ENCODE peak calls at places on chromosome 1, in six cellular contexts. One of them, this sample, is unnamed.

GRCh38 chr1:9700340-9700739 is 48.8 kb downstream of the PIK3CD start:
- DNase-seq in activated gamma-delta T cell treated with Interleukin-2 at 50 U/mL for 16 hours: no peak
- DNase-seq in K562: no peak
- DNase-seq in WTC11: no peak
- DNase-seq in hippocampal formation: no peak
- DNase-seq in thoracic aorta: no peak
- DNase-seq in this sample: no peak

GRCh38 chr1:9717193-9718005 is 65.9 kb downstream of the PIK3CD start:
- DNase-seq in activated gamma-delta T cell treated with Interleukin-2 at 50 U/mL for 16 hours: peak
- DNase-seq in K562: peak
- DNase-seq in WTC11: peak
- DNase-seq in hippocampal formation: peak
- DNase-seq in thoracic aorta: no peak
- DNase-seq in this sample: peak

GRCh38 chr1:185035258-185035657 is 10.1 kb upstream of the RNF2 start:
- DNase-seq in activated gamma-delta T cell treated with Interleukin-2 at 50 U/mL for 16 hours: no peak
- DNase-seq in K562: no peak
- DNase-seq in WTC11: no peak
- DNase-seq in hippocampal formation: no peak
- DNase-seq in thoracic aorta: no peak
- DNase-seq in this sample: no peak

GRCh38 chr1:161763522-161764098 is 2.5 kb upstream of the ATF6 start:
- DNase-seq in activated gamma-delta T cell treated with Interleukin-2 at 50 U/mL for 16 hours: peak
- DNase-seq in K562: peak
- DNase-seq in WTC11: no peak
- DNase-seq in hippocampal formation: no peak
- DNase-seq in thoracic aorta: no peak
- DNase-seq in this sample: no peak

GRCh38 chr1:204340137-204340536 is 19.6 kb downstream of the PLEKHA6 start:
- DNase-seq in activated gamma-delta T cell treated with Interleukin-2 at 50 U/mL for 16 hours: no peak
- DNase-seq in K562: no peak
- DNase-seq in WTC11: no peak
- DNase-seq in hippocampal formation: no peak
- DNase-seq in thoracic aorta: no peak
- DNase-seq in this sample: no peak

GRCh38 chr1:153415850-153416570 is at the start of gene S100A7A:
- DNase-seq in activated gamma-delta T cell treated with Interleukin-2 at 50 U/mL for 16 hours: no peak
- DNase-seq in K562: no peak
- DNase-seq in WTC11: no peak
- DNase-seq in hippocampal formation: no peak
- DNase-seq in thoracic aorta: no peak
- DNase-seq in this sample: no peak

GRCh38 chr1:109218516-109218915 is 4.8 kb downstream of the SARS1 start:
- DNase-seq in activated gamma-delta T cell treated with Interleukin-2 at 50 U/mL for 16 hours: no peak
- DNase-seq in K562: peak
- DNase-seq in WTC11: no peak
- DNase-seq in hippocampal formation: no peak
- DNase-seq in thoracic aorta: no peak
- DNase-seq in this sample: no peak

GRCh38 chr1:119462964-119463363 is 44.0 kb upstream of the HSD3B1 start:
- DNase-seq in activated gamma-delta T cell treated with Interleukin-2 at 50 U/mL for 16 hours: no peak
- DNase-seq in K562: no peak
- DNase-seq in WTC11: no peak
- DNase-seq in hippocampal formation: no peak
- DNase-seq in thoracic aorta: no peak
- DNase-seq in this sample: no peak

GRCh38 chr1:58854576-58854975 is 70.7 kb upstream of the JUN start:
- DNase-seq in activated gamma-delta T cell treated with Interleukin-2 at 50 U/mL for 16 hours: no peak
- DNase-seq in K562: no peak
- DNase-seq in WTC11: no peak
- DNase-seq in hippocampal formation: no peak
- DNase-seq in thoracic aorta: no peak
- DNase-seq in this sample: no peak

GRCh38 chr1:44294588-44295007 is 60.5 kb downstream of the ERI3 start:
- DNase-seq in activated gamma-delta T cell treated with Interleukin-2 at 50 U/mL for 16 hours: no peak
- DNase-seq in K562: peak
- DNase-seq in WTC11: peak
- DNase-seq in hippocampal formation: peak
- DNase-seq in thoracic aorta: no peak
- DNase-seq in this sample: no peak

GRCh38 chr1:41670558-41670957 is 186.1 kb upstream of the EDN2 start:
- DNase-seq in activated gamma-delta T cell treated with Interleukin-2 at 50 U/mL for 16 hours: no peak
- DNase-seq in K562: no peak
- DNase-seq in WTC11: no peak
- DNase-seq in hippocampal formation: no peak
- DNase-seq in thoracic aorta: no peak
- DNase-seq in this sample: no peak

GRCh38 chr1:17122449-17123194 is 3.4 kb upstream of the PADI2 start:
- DNase-seq in activated gamma-delta T cell treated with Interleukin-2 at 50 U/mL for 16 hours: no peak
- DNase-seq in K562: no peak
- DNase-seq in WTC11: no peak
- DNase-seq in hippocampal formation: no peak
- DNase-seq in thoracic aorta: no peak
- DNase-seq in this sample: no peak

GRCh38 chr1:166165661-166166399 is 971 bp downstream of the FAM78B start:
- DNase-seq in activated gamma-delta T cell treated with Interleukin-2 at 50 U/mL for 16 hours: no peak
- DNase-seq in K562: no peak
- DNase-seq in WTC11: peak
- DNase-seq in hippocampal formation: no peak
- DNase-seq in thoracic aorta: no peak
- DNase-seq in this sample: no peak

GRCh38 chr1:46278807-46279206 is 24.6 kb downstream of the LRRC41 start:
- DNase-seq in activated gamma-delta T cell treated with Interleukin-2 at 50 U/mL for 16 hours: no peak
- DNase-seq in K562: no peak
- DNase-seq in WTC11: no peak
- DNase-seq in hippocampal formation: no peak
- DNase-seq in thoracic aorta: no peak
- DNase-seq in this sample: no peak

GRCh38 chr1:119475866-119476439 is 31.1 kb upstream of the HSD3B1 start:
- DNase-seq in activated gamma-delta T cell treated with Interleukin-2 at 50 U/mL for 16 hours: no peak
- DNase-seq in K562: peak
- DNase-seq in WTC11: peak
- DNase-seq in hippocampal formation: peak
- DNase-seq in thoracic aorta: no peak
- DNase-seq in this sample: no peak

GRCh38 chr1:154405762-154406571 is 824 bp downstream of the IL6R start:
- DNase-seq in activated gamma-delta T cell treated with Interleukin-2 at 50 U/mL for 16 hours: no peak
- DNase-seq in K562: peak
- DNase-seq in WTC11: peak
- DNase-seq in hippocampal formation: peak
- DNase-seq in thoracic aorta: peak
- DNase-seq in this sample: peak

GRCh38 chr1:153990468-153991150 is at the start of gene RPS27:
- DNase-seq in activated gamma-delta T cell treated with Interleukin-2 at 50 U/mL for 16 hours: peak
- DNase-seq in K562: peak
- DNase-seq in WTC11: peak
- DNase-seq in hippocampal formation: peak
- DNase-seq in thoracic aorta: peak
- DNase-seq in this sample: peak

GRCh38 chr1:9028921-9029715 is 2.9 kb upstream of the SLC2A7 start:
- DNase-seq in activated gamma-delta T cell treated with Interleukin-2 at 50 U/mL for 16 hours: no peak
- DNase-seq in K562: no peak
- DNase-seq in WTC11: no peak
- DNase-seq in hippocampal formation: no peak
- DNase-seq in thoracic aorta: no peak
- DNase-seq in this sample: no peak

GRCh38 chr1:11735531-11735853 is 444 bp upstream of the AGTRAP start:
- DNase-seq in activated gamma-delta T cell treated with Interleukin-2 at 50 U/mL for 16 hours: no peak
- DNase-seq in K562: no peak
- DNase-seq in WTC11: no peak
- DNase-seq in hippocampal formation: no peak
- DNase-seq in thoracic aorta: no peak
- DNase-seq in this sample: no peak

GRCh38 chr1:116404699-116405098 is 31.7 kb downstream of the ATP1A1 start:
- DNase-seq in activated gamma-delta T cell treated with Interleukin-2 at 50 U/mL for 16 hours: no peak
- DNase-seq in K562: no peak
- DNase-seq in WTC11: no peak
- DNase-seq in hippocampal formation: no peak
- DNase-seq in thoracic aorta: no peak
- DNase-seq in this sample: no peak

GRCh38 chr1:172906778-172907592 is 143.8 kb downstream of the TNFSF18 start:
- DNase-seq in activated gamma-delta T cell treated with Interleukin-2 at 50 U/mL for 16 hours: no peak
- DNase-seq in K562: peak
- DNase-seq in WTC11: no peak
- DNase-seq in hippocampal formation: no peak
- DNase-seq in thoracic aorta: no peak
- DNase-seq in this sample: no peak

GRCh38 chr1:4724695-4725250 is 70.4 kb downstream of the AJAP1 start:
- DNase-seq in activated gamma-delta T cell treated with Interleukin-2 at 50 U/mL for 16 hours: no peak
- DNase-seq in K562: no peak
- DNase-seq in WTC11: no peak
- DNase-seq in hippocampal formation: no peak
- DNase-seq in thoracic aorta: no peak
- DNase-seq in this sample: no peak

GRCh38 chr1:14017531-14017961 is 317.6 kb downstream of the PRDM2 start:
- DNase-seq in activated gamma-delta T cell treated with Interleukin-2 at 50 U/mL for 16 hours: no peak
- DNase-seq in K562: no peak
- DNase-seq in WTC11: no peak
- DNase-seq in hippocampal formation: peak
- DNase-seq in thoracic aorta: no peak
- DNase-seq in this sample: no peak

GRCh38 chr1:174364996-174365760 is 82.6 kb upstream of the GPR52 start:
- DNase-seq in activated gamma-delta T cell treated with Interleukin-2 at 50 U/mL for 16 hours: no peak
- DNase-seq in K562: no peak
- DNase-seq in WTC11: no peak
- DNase-seq in hippocampal formation: peak
- DNase-seq in thoracic aorta: no peak
- DNase-seq in this sample: no peak

GRCh38 chr1:172442843-172443565 is 865 bp downstream of the PIGC start:
- DNase-seq in activated gamma-delta T cell treated with Interleukin-2 at 50 U/mL for 16 hours: no peak
- DNase-seq in K562: no peak
- DNase-seq in WTC11: no peak
- DNase-seq in hippocampal formation: no peak
- DNase-seq in thoracic aorta: no peak
- DNase-seq in this sample: no peak

GRCh38 chr1:87284456-87285240 is 44.0 kb upstream of the LMO4 start:
- DNase-seq in activated gamma-delta T cell treated with Interleukin-2 at 50 U/mL for 16 hours: no peak
- DNase-seq in K562: peak
- DNase-seq in WTC11: no peak
- DNase-seq in hippocampal formation: no peak
- DNase-seq in thoracic aorta: no peak
- DNase-seq in this sample: no peak

GRCh38 chr1:225543350-225543749 is 109.6 kb downstream of the ENAH start:
- DNase-seq in activated gamma-delta T cell treated with Interleukin-2 at 50 U/mL for 16 hours: no peak
- DNase-seq in K562: no peak
- DNase-seq in WTC11: no peak
- DNase-seq in hippocampal formation: no peak
- DNase-seq in thoracic aorta: no peak
- DNase-seq in this sample: no peak

GRCh38 chr1:69290266-69290665 is 277.5 kb upstream of the LRRC7 start:
- DNase-seq in activated gamma-delta T cell treated with Interleukin-2 at 50 U/mL for 16 hours: no peak
- DNase-seq in K562: no peak
- DNase-seq in WTC11: no peak
- DNase-seq in hippocampal formation: no peak
- DNase-seq in thoracic aorta: no peak
- DNase-seq in this sample: no peak

GRCh38 chr1:237975903-237976302 is 85.2 kb upstream of the ZP4 start:
- DNase-seq in activated gamma-delta T cell treated with Interleukin-2 at 50 U/mL for 16 hours: no peak
- DNase-seq in K562: no peak
- DNase-seq in WTC11: no peak
- DNase-seq in hippocampal formation: no peak
- DNase-seq in thoracic aorta: no peak
- DNase-seq in this sample: no peak

GRCh38 chr1:19485362-19486187 is at the start of gene CAPZB:
- DNase-seq in activated gamma-delta T cell treated with Interleukin-2 at 50 U/mL for 16 hours: peak
- DNase-seq in K562: peak
- DNase-seq in WTC11: peak
- DNase-seq in hippocampal formation: peak
- DNase-seq in thoracic aorta: peak
- DNase-seq in this sample: peak

GRCh38 chr1:205346956-205347574 is 9.7 kb downstream of the KLHDC8A start:
- DNase-seq in activated gamma-delta T cell treated with Interleukin-2 at 50 U/mL for 16 hours: no peak
- DNase-seq in K562: no peak
- DNase-seq in WTC11: no peak
- DNase-seq in hippocampal formation: no peak
- DNase-seq in thoracic aorta: no peak
- DNase-seq in this sample: no peak

This sample was measured in ascending aorta.